ENCODE peak calls at places on chromosomes 7 and 10, in eight cellular contexts. T is HCT116, U is OCI-LY7, H is HepG2, W is H9, E is endothelial cell of umbilical vein, C is IMR-90, F is hepatocyte. N is an unnamed sample.
A peak's percentile ranks its signal among the peaks of the same experiment; 100 is the strongest.

GRCh38 chr10:51087114-51087513 is 12.8 kb downstream of the PRKG1 start:
- DNase-seq in C (no peak), U (no peak), F (no peak), H (no peak), T (no peak), W (no peak), E (no peak), N (no peak)

GRCh38 chr10:131180941-131181855 is 130.3 kb downstream of the TCERG1L start:
- DNase-seq in F (no peak), W (peak; percentile 16), C (no peak), U (no peak), T (no peak), H (no peak), E (no peak), N (no peak)

GRCh38 chr7:123296965-123297364 is 97.2 kb upstream of the SLC13A1 start:
- DNase-seq in C (no peak), F (no peak), E (no peak), W (no peak), T (no peak), U (no peak), H (no peak), N (no peak)

GRCh38 chr7:24868724-24869123 is 111.3 kb downstream of the OSBPL3 start:
- DNase-seq in F (no peak), U (no peak), W (no peak), T (no peak), H (no peak), C (no peak), E (no peak), N (no peak)

GRCh38 chr7:47622946-47623640 is 41.2 kb upstream of the TNS3 start:
- DNase-seq in C (peak; percentile 97), H (peak; percentile 89), T (no peak), U (no peak), E (no peak), F (peak; percentile 85), W (no peak), N (no peak)

GRCh38 chr10:5040781-5041470 is 37.3 kb upstream of the AKR1C2 start:
- DNase-seq in W (no peak), U (no peak), H (peak; percentile 50), E (no peak), T (no peak), F (no peak), C (peak; percentile 7), N (no peak)

GRCh38 chr10:96138102-96138501 is 8.0 kb downstream of the ZNF518A start:
- DNase-seq in C (no peak), W (no peak), E (no peak), F (no peak), H (no peak), U (no peak), T (no peak), N (no peak)

GRCh38 chr7:5584091-5584490 is 160.5 kb upstream of the TNRC18 start:
- DNase-seq in H (no peak), E (no peak), U (no peak), C (no peak), W (no peak), T (no peak), F (no peak), N (no peak)

GRCh38 chr10:67676208-67676825 is 19.7 kb downstream of the CTNNA3 start:
- DNase-seq in U (no peak), T (no peak), W (no peak), F (no peak), H (no peak), C (no peak), E (no peak), N (no peak)

GRCh38 chr7:12158334-12159060 is 52.6 kb upstream of the TMEM106B start:
- DNase-seq in W (no peak), F (no peak), E (no peak), H (peak; percentile 3), T (no peak), U (no peak), C (peak; percentile 64), N (no peak)

GRCh38 chr10:24428410-24428782 is 219.5 kb downstream of the KIAA1217 start:
- DNase-seq in C (peak; percentile 70), H (no peak), E (no peak), U (no peak), T (peak; percentile 13), W (no peak), F (no peak), N (no peak)

GRCh38 chr10:79137826-79138225 is 69.1 kb downstream of the ZMIZ1 start:
- DNase-seq in W (no peak), U (peak; percentile 85), C (peak; percentile 62), T (no peak), E (no peak), F (no peak), H (no peak), N (no peak)

GRCh38 chr7:100465299-100465698 is 1.2 kb upstream of the SPACDR start:
- DNase-seq in H (no peak), T (no peak), C (peak; percentile 30), W (no peak), F (no peak), U (no peak), E (no peak), N (no peak)

GRCh38 chr10:50358411-50358810 is 107.1 kb upstream of the ASAH2 start:
- DNase-seq in E (no peak), F (no peak), T (no peak), C (no peak), W (no peak), U (no peak), H (no peak), N (no peak)

GRCh38 chr7:2851499-2851898 is 7.4 kb upstream of the GNA12 start:
- DNase-seq in H (no peak), U (no peak), F (no peak), E (no peak), W (no peak), T (no peak), C (no peak), N (no peak)

GRCh38 chr7:75735581-75736350 is 3.0 kb downstream of the HIP1 start:
- DNase-seq in H (no peak), F (no peak), C (no peak), U (no peak), T (no peak), E (no peak), W (no peak), N (no peak)

GRCh38 chr10:83701799-83702198 is 437.5 kb upstream of the GHITM start:
- DNase-seq in C (no peak), F (no peak), U (no peak), W (no peak), E (no peak), T (no peak), H (no peak), N (no peak)

DNA sequence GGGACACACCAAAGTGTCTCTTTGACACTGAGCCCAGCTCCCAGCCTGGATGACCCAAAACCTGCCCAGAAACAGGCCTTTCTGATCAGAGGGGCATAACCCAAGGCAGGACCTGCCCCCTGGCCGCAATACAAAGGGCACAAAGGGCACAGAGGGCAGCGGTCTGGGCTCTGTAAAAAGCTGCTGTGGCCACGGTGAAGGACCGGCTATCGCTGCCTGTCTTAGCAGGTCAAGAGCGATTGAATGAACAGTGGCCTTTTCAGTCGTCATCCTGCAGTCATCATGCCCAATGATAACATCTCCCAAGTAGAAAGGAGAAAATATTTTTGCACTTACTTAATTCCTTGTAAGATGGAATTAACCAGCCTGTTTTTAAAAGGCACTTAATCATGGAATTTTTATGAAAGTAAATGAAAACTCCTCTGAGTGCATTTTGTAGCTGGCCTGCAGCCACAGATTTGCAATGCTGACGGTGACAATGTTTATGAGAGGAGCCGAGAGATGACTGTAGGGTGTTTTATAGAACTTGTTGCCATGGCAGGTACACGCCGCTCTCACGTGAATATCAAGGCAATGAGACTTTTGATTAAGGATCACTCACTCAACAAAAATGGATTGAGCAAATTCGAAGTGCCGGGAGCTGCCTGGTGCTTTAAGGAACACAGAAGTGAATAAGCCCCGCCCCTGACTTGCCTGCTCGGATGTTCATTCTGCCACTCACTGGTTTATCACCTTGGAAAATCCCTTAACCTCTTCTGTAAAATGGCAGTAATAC is 47.3 kb upstream of the BHLHA15 start:
- DNase-seq in C (peak; percentile 55), E (peak; percentile 35), T (no peak), W (no peak), U (no peak), F (peak; percentile 54), H (no peak), N (no peak)
- H4K20me1 ChIP-seq in C (peaks cover 2% of the 10 kb centered on the region), E (no peaks in the 10 kb centered on the region), T (no peaks in the 10 kb centered on the region), W (no peaks in the 10 kb centered on the region), U (no peaks in the 10 kb centered on the region), F (no peaks in the 10 kb centered on the region), H (peaks cover 23% of the 10 kb centered on the region), N (peaks cover 19% of the 10 kb centered on the region)

DNA sequence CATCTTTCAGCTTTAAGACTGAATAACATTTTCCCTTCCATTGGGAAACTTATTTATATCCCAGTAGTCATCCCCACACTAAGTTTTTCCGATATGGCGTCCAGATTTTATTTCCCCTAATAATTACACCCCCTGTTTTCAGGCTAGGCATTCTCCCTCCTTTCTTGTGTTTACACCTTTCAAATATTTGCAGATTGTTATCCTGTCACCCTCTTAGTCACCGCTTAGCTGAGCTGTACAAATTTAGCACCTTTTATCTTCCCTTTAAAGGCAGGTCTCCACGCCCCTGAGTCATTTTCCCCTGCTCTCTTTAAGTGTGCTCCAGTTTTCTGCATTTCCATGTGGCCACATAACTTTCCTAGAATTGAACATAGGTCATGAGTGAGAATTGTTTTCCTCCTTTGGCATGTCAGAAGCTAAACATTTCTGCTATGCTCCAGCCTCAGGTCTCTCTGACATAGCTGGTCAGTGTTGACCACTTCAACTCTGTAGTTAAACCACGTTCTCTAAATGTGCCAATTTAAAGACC is 47.4 kb downstream of the LRRC4 start:
- DNase-seq in U (no peak), F (peak; percentile 49), C (peak; percentile 24), H (peak; percentile 14), W (no peak), E (peak; percentile 45), T (no peak), N (no peak)
- H4K20me1 ChIP-seq in U (no peaks in the 10 kb centered on the region), F (no peaks in the 10 kb centered on the region), C (peaks cover 36% of the 10 kb centered on the region), H (peaks cover 3% of the 10 kb centered on the region), W (no peaks in the 10 kb centered on the region), E (peaks cover 4% of the 10 kb centered on the region), T (no peaks in the 10 kb centered on the region), N (peaks cover 15% of the 10 kb centered on the region)

DNA sequence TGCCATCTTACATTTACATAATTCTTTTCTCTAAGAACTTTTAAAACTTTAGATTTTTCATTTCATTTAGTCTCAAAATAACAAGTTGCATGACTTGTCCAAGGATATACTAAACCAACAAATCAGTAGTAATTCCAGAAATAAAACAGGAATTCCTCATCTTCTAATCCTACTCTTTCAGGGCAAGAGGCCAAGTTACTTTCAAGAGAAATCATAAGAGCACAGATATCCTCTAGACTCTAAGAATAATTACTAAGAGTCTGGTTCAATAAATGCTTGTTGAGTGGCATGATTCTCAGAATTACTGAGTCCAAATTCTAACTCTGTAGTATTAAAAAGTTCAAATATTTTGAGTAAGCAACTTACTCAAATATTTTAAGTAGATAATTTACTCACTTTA is 12.9 kb downstream of the PDZD8 start:
- DNase-seq in E (peak; percentile 47), T (no peak), W (no peak), C (peak; percentile 32), H (no peak), F (no peak), U (no peak), N (no peak)
- H4K20me1 ChIP-seq in E (peaks cover 11% of the 10 kb centered on the region), T (peaks cover 50% of the 10 kb centered on the region), W (no peaks in the 10 kb centered on the region), C (peaks cover 34% of the 10 kb centered on the region), H (peaks cover 15% of the 10 kb centered on the region), F (peaks cover 27% of the 10 kb centered on the region), U (peaks cover 35% of the 10 kb centered on the region), N (peaks cover 4% of the 10 kb centered on the region)

GRCh38 chr7:66575398-66575797 is 53.3 kb upstream of the KCTD7 start:
- DNase-seq in C (no peak), T (no peak), E (no peak), F (no peak), H (no peak), W (no peak), U (no peak), N (no peak)

GRCh38 chr7:66571568-66571967 is 57.1 kb upstream of the KCTD7 start:
- DNase-seq in E (no peak), C (no peak), U (no peak), F (no peak), H (no peak), T (no peak), W (no peak), N (no peak)

GRCh38 chr7:66576646-66577045 is 52.0 kb upstream of the KCTD7 start:
- DNase-seq in T (no peak), C (no peak), H (no peak), W (no peak), E (no peak), U (no peak), F (no peak), N (peak; percentile 30)
- H4K20me1 ChIP-seq in T (peaks cover 2% of the 10 kb centered on the region), C (peaks cover 69% of the 10 kb centered on the region), H (no peaks in the 10 kb centered on the region), W (no peaks in the 10 kb centered on the region), E (no peaks in the 10 kb centered on the region), U (no peaks in the 10 kb centered on the region), F (peaks cover 53% of the 10 kb centered on the region), N (peaks cover 20% of the 10 kb centered on the region)

N was measured in GM23338.